ENCODE peak calls at places on chromosomes 4 and X, in five cellular contexts. C is GM23248; T is heart right ventricle; X is CD4-positive, CD25-positive, alpha-beta regulatory T cell; D is prostate gland. N is an unnamed sample. For H3K4me1, the result is how much of the 10 kb centered on the place peaks cover.

GRCh38 chrX:47723689-47724088 is 64.7 kb upstream of the UXT start:
- DNase-seq in X (peak), D (no peak), C (no peak), T (no peak), N (peak)

GRCh38 chr4:74364649-74365491 is at the start of gene EREG:
- DNase-seq in D (no peak), T (peak), X (peak), C (peak), N (no peak)

GRCh38 chrX:103453655-103454054 is 65.6 kb downstream of the RAB40A start:
- DNase-seq in D (no peak), X (no peak), C (peak), T (no peak), N (no peak)

GRCh38 chr4:10100734-10101216 is 15.8 kb downstream of the WDR1 start:
- DNase-seq in T (no peak), C (no peak), D (no peak), X (peak), N (peak)

GRCh38 chrX:49912086-49912485 is 10.3 kb upstream of the CLCN5 start:
- DNase-seq in X (no peak), C (no peak), D (no peak), T (no peak), N (no peak)

GRCh38 chr4:1881709-1882108 is 10.5 kb downstream of the NSD2 start:
- DNase-seq in T (no peak), C (no peak), X (peak), D (no peak), N (no peak)

GRCh38 chrX:19881559-19881958 is 5.8 kb downstream of the SH3KBP1 start:
- DNase-seq in C (no peak), D (no peak), X (no peak), T (no peak), N (no peak)

GRCh38 chrX:149490100-149490499 is 15.0 kb downstream of the IDS start:
- DNase-seq in T (no peak), X (no peak), D (no peak), C (peak), N (no peak)

GRCh38 chr4:173647902-173648301 is 117.9 kb upstream of the HAND2 start:
- DNase-seq in C (no peak), T (no peak), D (no peak), X (no peak), N (no peak)

GRCh38 chr4:2175990-2176698 is 65.8 kb downstream of the HAUS3 start:
- DNase-seq in C (no peak), X (peak), T (no peak), D (no peak), N (no peak)

GRCh38 chr4:54386270-54386669 is 157.2 kb downstream of the PDGFRA start:
- DNase-seq in T (no peak), X (no peak), C (no peak), D (no peak), N (no peak)

GRCh38 chrX:95332530-95332929 is 1352.1 kb upstream of the DIAPH2 start:
- DNase-seq in T (no peak), C (no peak), D (no peak), X (no peak), N (no peak)

GRCh38 chrX:129786210-129786651 is 6.5 kb downstream of the SASH3 start:
- DNase-seq in T (no peak), C (no peak), X (no peak), D (no peak), N (no peak)

GRCh38 chr4:171644430-171645057 is 168.7 kb upstream of the GALNTL6 start:
- DNase-seq in D (no peak), X (no peak), T (no peak), C (no peak), N (no peak)

GRCh38 chrX:118872102-118872566 is 48.5 kb downstream of the ZCCHC12 start:
- DNase-seq in C (peak), T (peak), X (no peak), D (peak), N (peak)

GRCh38 chrX:154721155-154721554 is 29.7 kb downstream of the GAB3 start:
- DNase-seq in C (no peak), X (no peak), D (no peak), T (no peak), N (no peak)
- H3K4me1 ChIP-seq in C (under half), X (under half), D (under half), T (half or more), N (under half)

DNA sequence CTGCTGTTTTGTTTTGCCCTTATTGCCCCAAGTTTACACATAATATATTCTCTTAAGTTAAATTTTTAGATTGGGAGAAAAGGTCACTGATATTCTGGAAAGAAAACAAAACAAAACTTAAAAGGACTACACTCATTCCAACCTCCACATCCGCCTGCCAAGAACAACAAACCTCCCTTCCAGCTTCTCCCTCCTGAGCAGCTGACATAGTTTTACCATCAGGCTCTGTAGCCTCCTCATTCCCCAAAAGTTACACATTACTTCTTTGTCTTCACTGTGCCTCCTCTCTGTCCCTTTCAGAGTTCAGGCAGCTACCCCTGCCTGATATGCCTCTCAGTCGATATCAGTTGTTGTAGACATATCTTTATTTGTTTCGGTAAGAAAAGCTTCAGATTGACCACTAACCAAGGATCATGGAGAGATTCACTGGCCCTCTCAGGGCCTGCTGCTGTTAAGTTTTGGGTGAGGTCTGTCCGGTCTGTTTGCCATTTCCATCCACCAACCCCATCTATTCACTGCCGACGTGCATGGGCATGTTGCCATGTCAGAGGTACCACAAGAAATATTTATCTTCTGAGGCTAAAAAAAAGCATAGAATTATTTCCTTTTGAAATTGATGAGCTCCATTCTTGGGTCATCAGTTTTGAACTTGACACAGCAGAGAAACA is 164.1 kb downstream of the GASK1B start:
- DNase-seq in C (peak), D (peak), X (no peak), T (peak), N (no peak)
- H3K4me1 ChIP-seq in C (under half), D (under half), X (under half), T (half or more), N (under half)

GRCh38 chr4:169203891-169204290 is 66.9 kb downstream of the SH3RF1 start:
- DNase-seq in D (no peak), T (no peak), C (no peak), X (no peak), N (no peak)

GRCh38 chr4:169201144-169202124 is 69.3 kb downstream of the SH3RF1 start:
- DNase-seq in D (no peak), C (peak), X (no peak), T (no peak), N (no peak)

GRCh38 chr4:169200361-169201030 is 70.3 kb downstream of the SH3RF1 start:
- DNase-seq in X (no peak), T (no peak), D (no peak), C (peak), N (no peak)

GRCh38 chr4:169202143-169202699 is 68.5 kb downstream of the SH3RF1 start:
- DNase-seq in X (no peak), D (no peak), C (peak), T (no peak), N (no peak)

GRCh38 chr4:169202878-169203277 is 67.9 kb downstream of the SH3RF1 start:
- DNase-seq in D (no peak), X (no peak), C (no peak), T (no peak), N (no peak)
- H3K4me1 ChIP-seq in D (under half), X (under half), C (half or more), T (under half), N (under half)

GRCh38 chr4:77158487-77158861 is 1.5 kb downstream of the CCNG2 start:
- DNase-seq in C (peak), D (no peak), T (no peak), X (peak), N (peak)
- H3K4me1 ChIP-seq in C (under half), D (under half), T (under half), X (half or more), N (under half)

GRCh38 chr4:83214079-83214478 is 70.5 kb downstream of the COQ2 start:
- DNase-seq in D (no peak), X (no peak), T (no peak), C (no peak), N (no peak)

GRCh38 chr4:83219991-83220360 is 64.6 kb downstream of the COQ2 start:
- DNase-seq in T (no peak), D (no peak), C (peak), X (no peak), N (no peak)

GRCh38 chr4:83217721-83218522 is 66.7 kb downstream of the COQ2 start:
- DNase-seq in T (no peak), C (no peak), X (peak), D (no peak), N (no peak)

GRCh38 chr4:83219344-83219990 is 65.1 kb downstream of the COQ2 start:
- DNase-seq in X (peak), T (no peak), C (peak), D (peak), N (no peak)

DNA sequence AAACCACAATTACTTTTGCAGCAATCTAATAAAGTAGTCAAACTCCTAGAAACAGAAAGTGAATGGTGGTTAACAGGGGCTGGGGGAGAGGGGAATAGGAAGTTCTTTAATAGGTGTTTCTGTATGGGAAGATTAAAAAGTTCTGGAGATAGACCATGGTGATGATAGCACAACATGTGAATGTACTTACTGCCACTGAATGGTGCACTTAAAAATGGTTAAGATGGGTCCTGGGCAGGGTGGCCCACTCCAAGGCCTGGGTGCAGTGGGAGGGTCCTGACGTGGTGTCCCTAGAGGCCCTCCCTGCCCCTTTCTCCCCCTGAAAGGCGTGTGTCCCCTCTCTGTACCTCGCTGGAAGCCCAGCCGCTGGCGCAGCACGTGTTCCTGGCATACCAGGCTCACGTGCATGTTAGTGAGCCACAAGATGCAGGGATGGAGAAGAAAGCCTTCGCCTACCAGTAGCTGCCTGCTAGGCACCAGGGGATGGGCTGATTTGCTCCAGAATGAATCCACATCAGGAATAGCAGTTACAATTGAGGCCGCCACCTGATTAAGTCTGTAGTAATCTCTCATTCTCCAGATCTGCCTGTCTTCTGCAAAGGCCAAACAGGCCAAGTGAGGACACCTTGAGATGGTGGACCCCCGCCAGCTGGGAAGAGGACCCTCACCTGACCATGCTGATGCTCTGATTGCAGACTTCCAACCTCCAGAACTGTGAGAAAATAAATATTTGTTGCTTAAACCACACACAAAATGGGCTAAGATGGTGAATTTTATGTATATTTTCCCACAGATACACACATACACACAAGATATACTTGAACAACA is 67.5 kb downstream of the COQ2 start:
- DNase-seq in D (no peak), X (no peak), C (no peak), T (no peak), N (no peak)
- H3K4me1 ChIP-seq in D (under half), X (half or more), C (under half), T (under half), N (under half)

DNA sequence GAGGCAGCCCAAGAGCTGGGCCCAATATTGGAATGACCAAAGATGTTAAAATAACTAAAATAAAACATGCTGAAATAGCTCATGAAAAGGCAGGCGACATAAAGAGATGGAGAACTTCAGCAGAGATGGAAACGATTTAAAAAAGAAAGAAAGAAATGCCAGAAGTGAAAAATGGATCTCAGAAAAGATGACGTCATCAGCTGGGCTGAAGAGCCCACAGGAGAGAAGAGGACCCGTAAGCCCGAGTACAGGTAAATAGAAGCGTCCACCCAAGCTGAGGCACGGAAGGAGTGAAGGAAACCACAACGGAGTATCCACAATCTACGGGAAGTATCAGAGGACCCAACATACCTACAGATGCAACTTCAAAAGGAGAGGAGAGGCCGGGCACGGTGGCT is 112.8 kb downstream of the AFAP1 start:
- DNase-seq in C (no peak), D (no peak), X (no peak), T (no peak), N (no peak)
- H3K4me1 ChIP-seq in C (half or more), D (under half), X (under half), T (half or more), N (under half)

GRCh38 chr4:57044279-57044678 is 65.6 kb downstream of the POLR2B start:
- DNase-seq in T (no peak), D (no peak), X (no peak), C (peak), N (no peak)
- H3K4me1 ChIP-seq in T (half or more), D (under half), X (under half), C (under half), N (under half)

N was measured in adrenal gland.